ENCODE peak calls at places on chromosomes 4 and X, in four cellular contexts. One of them, this sample, is unnamed.

GRCh38 chrX:57904481-57904880 is 5.8 kb downstream of the ZXDA start:
- DNase-seq in fibroblast of lung: no peak
- DNase-seq in progenitor cell of endocrine pancreas: no peak
- DNase-seq in CD8-positive, alpha-beta T cell: no peak
- DNase-seq in this sample: no peak

GRCh38 chr4:122673252-122673651 is 52.4 kb upstream of the IL21 start:
- DNase-seq in progenitor cell of endocrine pancreas: no peak
- DNase-seq in fibroblast of lung: no peak
- DNase-seq in CD8-positive, alpha-beta T cell: no peak
- DNase-seq in this sample: no peak

GRCh38 chr4:970854-971520 is 2.4 kb downstream of the DGKQ start:
- DNase-seq in progenitor cell of endocrine pancreas: no peak
- DNase-seq in fibroblast of lung: no peak
- DNase-seq in CD8-positive, alpha-beta T cell: no peak
- DNase-seq in this sample: no peak

GRCh38 chrX:46838482-46838857 is 1.6 kb downstream of the RP2 start:
- DNase-seq in CD8-positive, alpha-beta T cell: no peak
- DNase-seq in progenitor cell of endocrine pancreas: no peak
- DNase-seq in fibroblast of lung: peak
- DNase-seq in this sample: no peak

GRCh38 chr4:163048447-163048846 is 118.2 kb downstream of the NAF1 start:
- DNase-seq in fibroblast of lung: peak
- DNase-seq in progenitor cell of endocrine pancreas: no peak
- DNase-seq in CD8-positive, alpha-beta T cell: no peak
- DNase-seq in this sample: no peak

GRCh38 chrX:115362334-115363095 is 73.0 kb downstream of the LUZP4 start:
- DNase-seq in fibroblast of lung: peak
- DNase-seq in progenitor cell of endocrine pancreas: no peak
- DNase-seq in CD8-positive, alpha-beta T cell: no peak
- DNase-seq in this sample: no peak

GRCh38 chrX:18674417-18674787 is 2.5 kb upstream of the RS1 start:
- DNase-seq in CD8-positive, alpha-beta T cell: peak
- DNase-seq in fibroblast of lung: no peak
- DNase-seq in progenitor cell of endocrine pancreas: peak
- DNase-seq in this sample: peak

GRCh38 chr4:8435656-8436121 is 4.8 kb downstream of the ACOX3 start:
- DNase-seq in progenitor cell of endocrine pancreas: no peak
- DNase-seq in fibroblast of lung: peak
- DNase-seq in CD8-positive, alpha-beta T cell: no peak
- DNase-seq in this sample: no peak

GRCh38 chr4:19151684-19152083 is 1100.0 kb upstream of the SLIT2 start:
- DNase-seq in progenitor cell of endocrine pancreas: no peak
- DNase-seq in fibroblast of lung: no peak
- DNase-seq in CD8-positive, alpha-beta T cell: no peak
- DNase-seq in this sample: no peak

GRCh38 chr4:153529646-153530045 is 63.5 kb downstream of the TMEM131L start:
- DNase-seq in progenitor cell of endocrine pancreas: no peak
- DNase-seq in CD8-positive, alpha-beta T cell: no peak
- DNase-seq in fibroblast of lung: peak
- DNase-seq in this sample: no peak

GRCh38 chr4:147513051-147513450 is 32.2 kb downstream of the EDNRA start:
- DNase-seq in progenitor cell of endocrine pancreas: no peak
- DNase-seq in CD8-positive, alpha-beta T cell: no peak
- DNase-seq in fibroblast of lung: no peak
- DNase-seq in this sample: no peak

GRCh38 chr4:147511005-147511660 is 30.2 kb downstream of the EDNRA start:
- DNase-seq in CD8-positive, alpha-beta T cell: no peak
- DNase-seq in fibroblast of lung: no peak
- DNase-seq in progenitor cell of endocrine pancreas: no peak
- DNase-seq in this sample: no peak

GRCh38 chr4:147516133-147516532 is 35.2 kb downstream of the EDNRA start:
- DNase-seq in progenitor cell of endocrine pancreas: no peak
- DNase-seq in fibroblast of lung: no peak
- DNase-seq in CD8-positive, alpha-beta T cell: no peak
- DNase-seq in this sample: no peak

GRCh38 chr4:147515220-147515936 is 34.5 kb downstream of the EDNRA start:
- DNase-seq in CD8-positive, alpha-beta T cell: no peak
- DNase-seq in fibroblast of lung: no peak
- DNase-seq in progenitor cell of endocrine pancreas: no peak
- DNase-seq in this sample: no peak

GRCh38 chr4:147513952-147514351 is 33.1 kb downstream of the EDNRA start:
- DNase-seq in progenitor cell of endocrine pancreas: no peak
- DNase-seq in CD8-positive, alpha-beta T cell: no peak
- DNase-seq in fibroblast of lung: no peak
- DNase-seq in this sample: no peak
- TF ChIP-seq CTCF in progenitor cell of endocrine pancreas: peak
- TF ChIP-seq CTCF in CD8-positive, alpha-beta T cell: no peak
- TF ChIP-seq CTCF in fibroblast of lung: no peak
- TF ChIP-seq CTCF in this sample: peak

GRCh38 chr4:6591781-6592180 is 16.8 kb downstream of the MAN2B2 start:
- DNase-seq in CD8-positive, alpha-beta T cell: no peak
- DNase-seq in progenitor cell of endocrine pancreas: no peak
- DNase-seq in fibroblast of lung: no peak
- DNase-seq in this sample: no peak
- TF ChIP-seq CTCF in CD8-positive, alpha-beta T cell: no peak
- TF ChIP-seq CTCF in progenitor cell of endocrine pancreas: no peak
- TF ChIP-seq CTCF in fibroblast of lung: no peak
- TF ChIP-seq CTCF in this sample: no peak

DNA sequence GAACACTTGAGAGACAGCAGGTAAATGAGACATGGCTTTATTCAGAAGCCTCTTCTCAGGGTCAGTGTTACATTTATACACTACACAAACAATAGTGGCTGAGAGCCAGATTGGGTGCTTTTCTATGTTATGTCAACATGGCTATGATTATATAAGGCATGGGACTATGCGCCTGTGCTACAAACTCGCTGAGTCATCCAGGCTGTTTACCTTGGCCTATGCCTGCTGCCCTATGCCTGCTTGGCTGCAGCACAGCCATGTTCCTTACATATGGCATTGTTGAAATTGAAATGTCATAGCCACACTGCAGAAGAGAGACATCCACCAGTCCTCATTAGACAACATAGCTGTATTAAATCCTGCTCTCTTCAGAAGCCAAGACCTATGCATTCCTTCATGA is 236.3 kb upstream of the NWD2 start:
- DNase-seq in CD8-positive, alpha-beta T cell: no peak
- DNase-seq in fibroblast of lung: peak
- DNase-seq in progenitor cell of endocrine pancreas: no peak
- DNase-seq in this sample: no peak
- TF ChIP-seq CTCF in CD8-positive, alpha-beta T cell: no peak
- TF ChIP-seq CTCF in fibroblast of lung: no peak
- TF ChIP-seq CTCF in progenitor cell of endocrine pancreas: no peak
- TF ChIP-seq CTCF in this sample: no peak

GRCh38 chr4:158896459-158897238 is 127.8 kb downstream of the FNIP2 start:
- DNase-seq in progenitor cell of endocrine pancreas: no peak
- DNase-seq in fibroblast of lung: no peak
- DNase-seq in CD8-positive, alpha-beta T cell: no peak
- DNase-seq in this sample: no peak
- TF ChIP-seq CTCF in progenitor cell of endocrine pancreas: no peak
- TF ChIP-seq CTCF in fibroblast of lung: no peak
- TF ChIP-seq CTCF in CD8-positive, alpha-beta T cell: no peak
- TF ChIP-seq CTCF in this sample: no peak